ENCODE peak calls at places on chromosomes 16 and 17, in six cellular contexts. One of them, this sample, is unnamed.

GRCh38 chr17:67109111-67109510 is 64.8 kb downstream of the CACNG1 start:
- DNase-seq in aorta: no peak
- DNase-seq in uterus: no peak
- DNase-seq in PC-3: no peak
- DNase-seq in HCT116: no peak
- DNase-seq in endodermal cell: no peak
- DNase-seq in this sample: no peak

GRCh38 chr16:4805231-4805630 is 2.8 kb upstream of the ROGDI start:
- DNase-seq in endodermal cell: no peak
- DNase-seq in aorta: no peak
- DNase-seq in uterus: no peak
- DNase-seq in HCT116: no peak
- DNase-seq in PC-3: no peak
- DNase-seq in this sample: no peak

GRCh38 chr16:26027060-26027459 is 335.3 kb downstream of the HS3ST4 start:
- DNase-seq in uterus: no peak
- DNase-seq in HCT116: no peak
- DNase-seq in aorta: no peak
- DNase-seq in PC-3: no peak
- DNase-seq in endodermal cell: no peak
- DNase-seq in this sample: no peak

GRCh38 chr16:914453-914852 is 56.3 kb downstream of the LMF1 start:
- DNase-seq in uterus: no peak
- DNase-seq in endodermal cell: no peak
- DNase-seq in PC-3: peak
- DNase-seq in aorta: no peak
- DNase-seq in HCT116: peak
- DNase-seq in this sample: no peak

GRCh38 chr17:76515291-76515949 is 14.2 kb upstream of the RHBDF2 start:
- DNase-seq in PC-3: no peak
- DNase-seq in endodermal cell: no peak
- DNase-seq in aorta: peak
- DNase-seq in uterus: peak
- DNase-seq in HCT116: no peak
- DNase-seq in this sample: no peak

GRCh38 chr16:28261916-28262315 is 30.4 kb upstream of the SBK1 start:
- DNase-seq in HCT116: no peak
- DNase-seq in aorta: no peak
- DNase-seq in PC-3: peak
- DNase-seq in endodermal cell: no peak
- DNase-seq in uterus: no peak
- DNase-seq in this sample: no peak

GRCh38 chr17:43645450-43645764 is 16.3 kb downstream of the MEOX1 start:
- DNase-seq in aorta: no peak
- DNase-seq in PC-3: no peak
- DNase-seq in endodermal cell: peak
- DNase-seq in HCT116: no peak
- DNase-seq in uterus: no peak
- DNase-seq in this sample: no peak

GRCh38 chr16:75727221-75727620 is 931 bp upstream of the CPHXL start:
- DNase-seq in aorta: no peak
- DNase-seq in uterus: no peak
- DNase-seq in HCT116: no peak
- DNase-seq in endodermal cell: no peak
- DNase-seq in PC-3: no peak
- DNase-seq in this sample: no peak

GRCh38 chr16:83338138-83338537 is 469.6 kb upstream of the HSBP1 start:
- DNase-seq in HCT116: no peak
- DNase-seq in PC-3: no peak
- DNase-seq in uterus: no peak
- DNase-seq in aorta: no peak
- DNase-seq in endodermal cell: no peak
- DNase-seq in this sample: no peak

GRCh38 chr17:60077672-60078519 is 825 bp downstream of the HEATR6 start:
- DNase-seq in PC-3: no peak
- DNase-seq in aorta: no peak
- DNase-seq in HCT116: no peak
- DNase-seq in endodermal cell: no peak
- DNase-seq in uterus: no peak
- DNase-seq in this sample: no peak

GRCh38 chr17:76872221-76872873 is 4.1 kb downstream of the MGAT5B start:
- DNase-seq in uterus: no peak
- DNase-seq in endodermal cell: no peak
- DNase-seq in PC-3: peak
- DNase-seq in aorta: no peak
- DNase-seq in HCT116: peak
- DNase-seq in this sample: peak

GRCh38 chr16:51465026-51465425 is 314.0 kb upstream of the SALL1 start:
- DNase-seq in PC-3: no peak
- DNase-seq in endodermal cell: no peak
- DNase-seq in HCT116: no peak
- DNase-seq in uterus: no peak
- DNase-seq in aorta: no peak
- DNase-seq in this sample: no peak

GRCh38 chr17:31508310-31509094 is 117.0 kb downstream of the RAB11FIP4 start:
- DNase-seq in aorta: no peak
- DNase-seq in endodermal cell: peak
- DNase-seq in PC-3: no peak
- DNase-seq in HCT116: no peak
- DNase-seq in uterus: no peak
- DNase-seq in this sample: peak

GRCh38 chr17:77474292-77474988 is 333.7 kb downstream of the SEC14L1 start:
- DNase-seq in HCT116: no peak
- DNase-seq in endodermal cell: no peak
- DNase-seq in uterus: no peak
- DNase-seq in aorta: no peak
- DNase-seq in PC-3: no peak
- DNase-seq in this sample: no peak

GRCh38 chr16:9447195-9447551 is 355.7 kb downstream of the HAPSTR1 start:
- DNase-seq in aorta: no peak
- DNase-seq in PC-3: no peak
- DNase-seq in uterus: no peak
- DNase-seq in endodermal cell: no peak
- DNase-seq in HCT116: no peak
- DNase-seq in this sample: no peak

GRCh38 chr16:89599451-89599858 is 14.0 kb upstream of the DPEP1 start:
- DNase-seq in uterus: no peak
- DNase-seq in aorta: no peak
- DNase-seq in PC-3: peak
- DNase-seq in HCT116: peak
- DNase-seq in endodermal cell: peak
- DNase-seq in this sample: no peak

GRCh38 chr16:10741844-10742243 is 1.8 kb upstream of the NUBP1 start:
- DNase-seq in PC-3: no peak
- DNase-seq in aorta: peak
- DNase-seq in endodermal cell: no peak
- DNase-seq in HCT116: no peak
- DNase-seq in uterus: no peak
- DNase-seq in this sample: no peak

GRCh38 chr16:74297296-74297665 is 667 bp downstream of the PSMD7 start:
- DNase-seq in HCT116: no peak
- DNase-seq in endodermal cell: no peak
- DNase-seq in PC-3: peak
- DNase-seq in uterus: peak
- DNase-seq in aorta: no peak
- DNase-seq in this sample: no peak

GRCh38 chr16:4937782-4938682 is 1.1 kb upstream of the PPL start:
- DNase-seq in endodermal cell: peak
- DNase-seq in uterus: no peak
- DNase-seq in PC-3: no peak
- DNase-seq in HCT116: no peak
- DNase-seq in aorta: no peak
- DNase-seq in this sample: no peak

GRCh38 chr17:49504369-49504768 is 9.3 kb downstream of the NGFR start:
- DNase-seq in HCT116: no peak
- DNase-seq in PC-3: no peak
- DNase-seq in endodermal cell: no peak
- DNase-seq in uterus: no peak
- DNase-seq in aorta: no peak
- DNase-seq in this sample: no peak

GRCh38 chr17:977163-977562 is 2.4 kb downstream of the NXN start:
- DNase-seq in endodermal cell: no peak
- DNase-seq in uterus: no peak
- DNase-seq in HCT116: no peak
- DNase-seq in aorta: no peak
- DNase-seq in PC-3: no peak
- DNase-seq in this sample: no peak

GRCh38 chr17:978110-979093 is 1.2 kb downstream of the NXN start:
- DNase-seq in uterus: no peak
- DNase-seq in endodermal cell: peak
- DNase-seq in aorta: peak
- DNase-seq in HCT116: no peak
- DNase-seq in PC-3: peak
- DNase-seq in this sample: no peak

GRCh38 chr17:980406-981291 is 1.1 kb upstream of the NXN start:
- DNase-seq in PC-3: peak
- DNase-seq in HCT116: peak
- DNase-seq in uterus: peak
- DNase-seq in aorta: peak
- DNase-seq in endodermal cell: peak
- DNase-seq in this sample: peak

GRCh38 chr17:979539-980405 is at the start of gene NXN:
- DNase-seq in endodermal cell: peak
- DNase-seq in uterus: peak
- DNase-seq in PC-3: peak
- DNase-seq in HCT116: no peak
- DNase-seq in aorta: peak
- DNase-seq in this sample: peak

DNA sequence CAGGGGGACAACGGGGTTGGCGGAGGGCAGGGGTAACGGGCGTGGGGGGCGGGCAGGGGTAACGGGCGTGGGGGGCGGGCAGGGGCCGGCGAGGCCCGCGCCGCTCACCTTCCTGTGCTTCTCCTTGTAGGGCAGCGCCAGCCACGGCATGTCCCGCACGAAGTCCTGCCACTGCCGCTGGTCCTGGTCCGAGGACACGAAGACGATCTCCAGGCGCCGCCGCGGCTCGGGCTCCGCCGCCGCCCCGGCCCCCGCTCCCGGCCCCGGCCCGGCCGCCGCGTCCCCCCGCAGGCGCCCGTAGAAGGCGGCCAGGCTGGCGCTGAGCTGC is 401 bp downstream of the NXN start:
- DNase-seq in uterus: no peak
- DNase-seq in aorta: no peak
- DNase-seq in HCT116: no peak
- DNase-seq in endodermal cell: no peak
- DNase-seq in PC-3: no peak
- DNase-seq in this sample: no peak
- H3K4me3 ChIP-seq in uterus: peak
- H3K4me3 ChIP-seq in aorta: peak
- H3K4me3 ChIP-seq in HCT116: peak
- H3K4me3 ChIP-seq in endodermal cell: no peak
- H3K4me3 ChIP-seq in PC-3: peak
- H3K4me3 ChIP-seq in this sample: peak

GRCh38 chr17:21452377-21453143 is 76.4 kb downstream of the KCNJ12 start:
- DNase-seq in endodermal cell: peak
- DNase-seq in HCT116: peak
- DNase-seq in uterus: peak
- DNase-seq in PC-3: peak
- DNase-seq in aorta: no peak
- DNase-seq in this sample: peak
- H3K4me3 ChIP-seq in endodermal cell: no peak
- H3K4me3 ChIP-seq in HCT116: no peak
- H3K4me3 ChIP-seq in uterus: no peak
- H3K4me3 ChIP-seq in PC-3: no peak
- H3K4me3 ChIP-seq in aorta: no peak
- H3K4me3 ChIP-seq in this sample: no peak

GRCh38 chr16:54424043-54424451 is 137.5 kb upstream of the IRX3 start:
- DNase-seq in HCT116: no peak
- DNase-seq in PC-3: no peak
- DNase-seq in aorta: no peak
- DNase-seq in endodermal cell: no peak
- DNase-seq in uterus: no peak
- DNase-seq in this sample: no peak
- H3K4me3 ChIP-seq in HCT116: no peak
- H3K4me3 ChIP-seq in PC-3: no peak
- H3K4me3 ChIP-seq in aorta: no peak
- H3K4me3 ChIP-seq in endodermal cell: no peak
- H3K4me3 ChIP-seq in uterus: no peak
- H3K4me3 ChIP-seq in this sample: no peak

GRCh38 chr16:87525352-87525751 is 32.5 kb upstream of the ZCCHC14 start:
- DNase-seq in endodermal cell: no peak
- DNase-seq in HCT116: no peak
- DNase-seq in PC-3: no peak
- DNase-seq in aorta: no peak
- DNase-seq in uterus: no peak
- DNase-seq in this sample: no peak
- H3K4me3 ChIP-seq in endodermal cell: no peak
- H3K4me3 ChIP-seq in HCT116: no peak
- H3K4me3 ChIP-seq in PC-3: no peak
- H3K4me3 ChIP-seq in aorta: no peak
- H3K4me3 ChIP-seq in uterus: no peak
- H3K4me3 ChIP-seq in this sample: no peak

DNA sequence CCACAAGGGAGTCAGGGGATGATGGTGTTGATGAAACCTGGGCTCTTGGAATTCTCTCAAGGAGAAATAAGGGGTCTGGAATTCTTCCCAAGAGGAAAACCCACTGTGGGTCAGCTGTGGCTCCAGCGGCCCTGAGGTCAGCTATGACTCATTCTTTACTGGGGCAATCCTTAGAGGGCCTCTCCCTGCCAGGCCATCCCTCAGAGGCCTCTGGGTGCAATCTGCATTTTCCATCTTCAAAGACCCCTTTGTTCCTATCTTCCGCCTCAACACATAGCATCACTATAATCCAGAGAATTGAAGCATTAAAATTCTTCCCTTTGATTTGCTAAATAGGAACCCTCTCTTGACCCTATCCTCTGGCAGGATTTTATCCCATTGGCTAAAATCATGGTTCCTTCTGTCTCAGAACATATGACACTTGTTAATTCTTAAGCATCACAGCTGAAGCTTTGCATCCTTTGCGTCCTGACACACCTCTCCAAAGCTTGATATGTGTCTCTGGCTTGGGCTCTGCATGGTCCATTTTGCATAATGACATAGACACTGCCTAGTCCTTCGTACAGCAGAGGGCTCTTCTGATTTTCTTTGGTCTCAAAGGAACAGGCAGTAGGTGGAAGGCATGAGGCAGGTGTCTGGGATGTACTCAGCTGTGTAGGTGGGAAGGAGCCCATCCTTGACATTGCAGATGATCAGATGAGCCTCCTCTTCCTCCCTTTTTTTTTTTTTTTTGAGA is 4.4 kb upstream of the KRT37 start:
- DNase-seq in aorta: no peak
- DNase-seq in endodermal cell: no peak
- DNase-seq in uterus: no peak
- DNase-seq in HCT116: no peak
- DNase-seq in PC-3: no peak
- DNase-seq in this sample: no peak
- H3K4me3 ChIP-seq in aorta: no peak
- H3K4me3 ChIP-seq in endodermal cell: no peak
- H3K4me3 ChIP-seq in uterus: no peak
- H3K4me3 ChIP-seq in HCT116: no peak
- H3K4me3 ChIP-seq in PC-3: no peak
- H3K4me3 ChIP-seq in this sample: no peak

This sample was measured in Jurkat, Clone E6-1.